ENCODE peak calls at places on chromosomes 4 and X, in five cellular contexts. Y, O, N, D and H are unnamed samples.

GRCh38 chr4:105460306-105460705 is 13.6 kb downstream of the PPA2 start:
- DNase-seq in Y (no peak), O (no peak), N (no peak), D (no peak), H (no peak)

GRCh38 chr4:84814100-84814750 is 152.3 kb downstream of the WDFY3 start:
- DNase-seq in Y (no peak), O (no peak), N (peak; percentile 89), D (peak; percentile 60), H (no peak)

GRCh38 chr4:86307432-86307831 is 52.4 kb downstream of the MAPK10 start:
- DNase-seq in Y (no peak), O (no peak), N (peak; percentile 40), D (no peak), H (no peak)

GRCh38 chrX:132956421-132957210 is 1.8 kb downstream of the HS6ST2 start:
- DNase-seq in Y (no peak), O (no peak), N (peak; percentile 14), D (no peak), H (no peak)

GRCh38 chr4:84159767-84160166 is 339.3 kb downstream of the NKX6-1 start:
- DNase-seq in Y (peak; percentile 42), O (no peak), N (no peak), D (peak; percentile 6), H (no peak)

GRCh38 chrX:107579956-107580355 is 48.4 kb upstream of the PRPS1 start:
- DNase-seq in Y (no peak), O (no peak), N (peak; percentile 27), D (no peak), H (no peak)

GRCh38 chr4:72084587-72085011 is 52.8 kb downstream of the NPFFR2 start:
- DNase-seq in Y (no peak), O (no peak), N (peak; percentile 46), D (no peak), H (no peak)

GRCh38 chrX:99142745-99143144 is 1267.3 kb downstream of the PCDH19 start:
- DNase-seq in Y (no peak), O (peak; percentile 40), N (no peak), D (no peak), H (no peak)

GRCh38 chr4:141020801-141021261 is 112.4 kb downstream of the RNF150 start:
- DNase-seq in Y (no peak), O (no peak), N (peak; percentile 46), D (no peak), H (no peak)

GRCh38 chr4:110361921-110362320 is 114.0 kb upstream of the ENPEP start:
- DNase-seq in Y (no peak), O (no peak), N (peak; percentile 88), D (no peak), H (no peak)

GRCh38 chrX:118286066-118286758 is 59.7 kb upstream of the WDR44 start:
- DNase-seq in Y (no peak), O (no peak), N (no peak), D (no peak), H (no peak)

GRCh38 chr4:161336016-161336415 is 827.8 kb downstream of the FSTL5 start:
- DNase-seq in Y (no peak), O (no peak), N (no peak), D (no peak), H (no peak)

DNA sequence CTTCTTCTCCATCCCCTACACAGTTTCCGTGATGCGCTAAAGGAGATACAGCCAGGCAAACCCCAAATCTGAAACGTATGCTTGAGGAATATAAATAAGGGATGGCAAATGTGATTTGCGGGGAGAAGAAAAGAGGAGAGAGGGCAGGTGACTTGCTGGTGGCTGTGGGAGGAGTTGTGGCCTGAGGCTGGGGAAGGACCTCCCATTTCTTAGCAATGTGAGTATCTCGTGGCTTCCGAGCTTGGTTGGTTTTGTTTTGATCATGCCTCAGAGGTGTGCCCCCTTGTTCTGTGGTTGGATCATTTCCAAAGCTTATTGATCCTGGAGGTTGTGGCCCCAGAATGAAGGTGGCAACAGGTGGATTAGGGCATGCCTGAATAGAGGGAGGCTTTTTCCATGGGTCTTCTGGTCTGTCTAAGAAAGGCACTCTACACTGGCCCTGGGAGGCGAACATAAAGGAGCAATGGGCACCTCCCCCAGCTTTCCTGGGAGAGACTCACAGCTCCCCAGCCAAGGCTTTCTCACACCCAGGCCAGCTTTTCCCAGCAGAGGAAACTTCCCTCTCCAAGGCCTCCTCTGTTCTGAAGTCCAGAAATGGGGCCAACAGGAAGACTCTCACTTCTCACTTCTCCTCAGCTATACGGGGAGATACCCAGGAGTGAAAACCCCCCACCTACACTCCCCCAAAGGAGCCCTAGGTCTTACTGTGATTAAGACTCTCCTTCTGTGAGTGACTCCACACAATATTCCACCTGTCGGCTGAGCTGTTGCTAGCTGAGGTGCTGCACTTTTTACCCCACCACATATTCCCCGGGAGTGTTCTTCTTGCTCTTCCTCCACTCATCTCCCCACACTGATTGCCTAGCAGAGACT is 40.0 kb downstream of the C4orf51 start:
- DNase-seq in Y (no peak), O (no peak), N (no peak), D (no peak), H (no peak)
- H3K36me3 ChIP-seq in Y (no peaks in the 10 kb centered on the region), O (no peaks in the 10 kb centered on the region), N (no peaks in the 10 kb centered on the region), D (no peaks in the 10 kb centered on the region), H (no peaks in the 10 kb centered on the region)

GRCh38 chrX:22300130-22300529 is 27.4 kb downstream of the CBLL2 start:
- DNase-seq in Y (no peak), O (peak; percentile 73), N (peak; percentile 70), D (peak; percentile 45), H (no peak)
- H2AFZ ChIP-seq in Y (no peak overlapping the region), O (peak overlapping the region; percentile 38), N (no peak overlapping the region), D (peak overlapping the region; percentile 82), H (no peak overlapping the region)

DNA sequence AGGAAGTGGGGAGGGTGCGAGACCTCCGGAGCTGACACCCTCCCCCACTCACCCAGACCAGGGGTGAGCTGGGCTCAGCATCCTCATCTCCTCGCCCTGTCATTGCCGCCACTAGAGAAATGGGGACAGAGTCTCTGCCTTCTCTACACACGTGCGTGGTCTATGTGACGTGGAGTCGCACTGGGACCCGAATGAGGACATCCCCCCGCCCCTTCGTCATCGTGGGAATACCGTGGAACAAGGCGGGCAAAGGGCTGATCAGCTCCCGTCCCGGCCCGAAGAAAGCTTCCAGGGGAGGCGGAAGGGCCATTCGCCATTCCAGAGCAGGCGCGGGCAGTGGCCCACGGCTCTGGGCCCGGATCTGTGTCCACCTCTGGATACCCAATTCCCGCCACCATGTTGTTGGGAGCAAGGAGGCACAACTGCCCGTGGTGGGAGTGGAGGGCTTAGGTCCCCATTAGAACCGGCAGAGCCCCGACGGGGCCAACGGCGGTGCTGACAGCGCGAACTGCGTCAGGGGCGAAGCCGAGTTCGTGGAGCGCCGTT is 12.0 kb downstream of the HMX1 start:
- DNase-seq in Y (no peak), O (no peak), N (no peak), D (no peak), H (no peak)
- H3K4me2 ChIP-seq in Y (no peak overlapping the region), O (no peak overlapping the region), N (no peak overlapping the region), D (no peak overlapping the region), H (no peak overlapping the region)

DNA sequence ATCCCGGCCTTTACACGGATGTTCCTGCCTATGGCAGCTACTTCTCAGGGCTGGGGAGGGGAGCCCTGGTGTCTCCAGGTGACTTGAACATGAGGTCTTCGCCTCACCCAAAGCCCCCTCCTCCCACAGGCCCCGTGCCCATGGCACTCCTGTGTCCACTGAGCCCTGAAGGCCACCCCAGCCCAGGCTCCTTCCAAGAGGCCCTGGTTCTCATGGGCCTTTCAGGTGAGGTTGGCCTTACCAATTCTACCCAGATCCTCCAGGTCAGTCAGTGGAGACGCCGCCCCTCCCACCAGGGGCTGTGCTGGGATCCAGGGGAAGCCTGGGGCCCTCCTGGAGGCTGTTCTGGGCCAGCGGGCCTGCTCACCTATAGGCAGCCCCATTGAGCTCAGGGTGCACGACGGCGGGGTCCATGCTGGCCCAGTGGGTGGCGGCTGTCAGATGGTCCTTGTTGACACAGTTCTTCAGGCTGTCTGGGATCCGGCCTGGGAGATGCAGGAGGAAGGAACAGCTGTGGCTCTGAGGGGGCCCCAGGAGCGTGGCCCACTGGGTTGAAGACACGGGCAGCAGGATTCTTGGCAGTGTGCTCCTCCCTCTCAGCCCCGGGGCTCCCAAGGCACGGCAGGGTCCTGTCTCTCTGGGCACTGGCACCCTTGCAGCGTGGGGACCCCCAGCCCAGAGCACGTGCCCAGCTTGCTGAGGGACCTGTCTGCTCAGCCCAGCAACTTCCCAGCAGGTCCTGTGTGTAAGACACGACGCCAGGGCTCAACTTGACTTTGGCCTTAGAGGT is 36.2 kb downstream of the CTBP1 start:
- DNase-seq in Y (no peak), O (no peak), N (no peak), D (no peak), H (no peak)
- H3K36me3 ChIP-seq in Y (peaks cover 73% of the 10 kb centered on the region), O (peaks cover 9% of the 10 kb centered on the region), N (peaks cover 60% of the 10 kb centered on the region), D (peaks cover 15% of the 10 kb centered on the region), H (peaks cover 75% of the 10 kb centered on the region)

DNA sequence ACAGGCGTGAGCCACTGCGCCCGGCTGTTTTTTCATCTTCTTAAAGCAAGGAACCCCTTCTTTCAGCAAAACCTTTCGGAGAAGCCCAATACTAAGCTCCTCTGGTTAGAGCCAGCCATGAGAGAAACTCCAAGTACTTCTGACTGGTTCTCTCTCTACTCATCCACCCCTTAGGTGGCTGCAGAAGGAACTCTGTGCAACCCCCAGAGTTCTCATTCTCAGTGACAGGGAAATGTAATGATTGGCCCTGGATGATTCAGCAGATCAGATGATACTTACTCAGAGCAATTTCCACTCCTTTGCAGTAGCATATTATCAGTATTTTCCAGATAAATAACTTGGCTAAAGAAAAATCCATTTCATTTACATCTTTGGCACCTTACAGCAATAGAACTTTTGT is 3.1 kb downstream of the SPP1 start:
- DNase-seq in Y (no peak), O (no peak), N (peak; percentile 53), D (no peak), H (no peak)
- H2AFZ ChIP-seq in Y (no peak overlapping the region), O (no peak overlapping the region), N (no peak overlapping the region), D (no peak overlapping the region), H (no peak overlapping the region)